ENCODE peak calls at places on chromosomes 6 and 20, in five cellular contexts. O is hypothalamus, H is T-helper 2 cell, K is ovary, T is MM.1S. R is an unnamed sample.

GRCh38 chr6:108549741-108550140 is 11.0 kb upstream of the FOXO3 start:
- DNase-seq in H (no peak), K (no peak), O (no peak), T (no peak), R (no peak)

GRCh38 chr6:135012764-135013163 is 41.9 kb downstream of the HBS1L start:
- DNase-seq in K (no peak), O (no peak), T (no peak), H (no peak), R (no peak)

GRCh38 chr6:154408906-154409500 is 52.4 kb upstream of the IPCEF1 start:
- DNase-seq in K (no peak), T (no peak), O (no peak), H (no peak), R (no peak)

GRCh38 chr20:15058836-15059235 is 721.4 kb upstream of the FLRT3 start:
- DNase-seq in H (no peak), K (no peak), T (no peak), O (no peak), R (no peak)

GRCh38 chr20:10488436-10489053 is 53.4 kb downstream of the SLX4IP start:
- DNase-seq in K (no peak), O (no peak), T (no peak), H (no peak), R (no peak)

GRCh38 chr6:139473731-139474130 is 99.3 kb upstream of the CITED2 start:
- DNase-seq in O (no peak), K (no peak), H (no peak), T (no peak), R (no peak)

GRCh38 chr6:79764758-79765157 is 133.6 kb downstream of the SH3BGRL2 start:
- DNase-seq in O (no peak), T (no peak), H (no peak), K (no peak), R (no peak)

GRCh38 chr20:47778398-47779354 is 6.6 kb downstream of the SULF2 start:
- DNase-seq in T (no peak), H (no peak), K (peak; percentile 64), O (no peak), R (no peak)

GRCh38 chr6:100304575-100304974 is 160.1 kb downstream of the SIM1 start:
- DNase-seq in T (no peak), H (no peak), K (no peak), O (no peak), R (no peak)

GRCh38 chr6:15937582-15937981 is 191.3 kb upstream of the MYLIP start:
- DNase-seq in K (no peak), T (no peak), H (no peak), O (no peak), R (no peak)

GRCh38 chr6:161393839-161394364 is 120.0 kb upstream of the AGPAT4 start:
- DNase-seq in H (peak; percentile 97), O (no peak), K (no peak), T (peak; percentile 68), R (no peak)

GRCh38 chr20:64038579-64039292 is 2.8 kb downstream of the C20orf204 start:
- DNase-seq in H (peak; percentile 86), T (peak; percentile 77), O (no peak), K (peak; percentile 75), R (peak; percentile 83)

GRCh38 chr6:21840428-21840827 is 246.9 kb downstream of the SOX4 start:
- DNase-seq in K (no peak), O (no peak), H (no peak), T (no peak), R (no peak)

GRCh38 chr6:153208706-153209105 is 77.6 kb upstream of the RGS17 start:
- DNase-seq in O (no peak), T (no peak), K (no peak), H (no peak), R (peak; percentile 31)

GRCh38 chr6:160238786-160239751 is 19.6 kb downstream of the SLC22A2 start:
- DNase-seq in K (no peak), T (no peak), O (no peak), H (no peak), R (no peak)

GRCh38 chr6:45619994-45620471 is 242.3 kb upstream of the SUPT3H start:
- DNase-seq in H (peak; percentile 78), T (peak; percentile 59), O (no peak), K (no peak), R (no peak)

GRCh38 chr20:46600286-46600752 is 49.9 kb upstream of the OCSTAMP start:
- DNase-seq in O (no peak), K (no peak), H (no peak), T (no peak), R (no peak)

GRCh38 chr6:43173496-43174262 is 2.6 kb downstream of the SRF start:
- DNase-seq in K (no peak), T (no peak), H (no peak), O (no peak), R (no peak)

GRCh38 chr20:37759761-37760209 is 66.0 kb downstream of the CTNNBL1 start:
- DNase-seq in K (no peak), H (no peak), T (no peak), O (no peak), R (no peak)

GRCh38 chr20:3686867-3687321 is 5.1 kb upstream of the ADAM33 start:
- DNase-seq in O (no peak), T (no peak), K (peak; percentile 90), H (no peak), R (peak; percentile 73)

GRCh38 chr20:540391-541201 is 3.0 kb downstream of the CSNK2A1 start:
- DNase-seq in T (no peak), O (no peak), H (no peak), K (no peak), R (no peak)

GRCh38 chr6:20564777-20565176 is 30.5 kb downstream of the CDKAL1 start:
- DNase-seq in K (no peak), O (no peak), T (no peak), H (peak; percentile 51), R (no peak)

GRCh38 chr20:17992847-17993508 is 24.2 kb downstream of the MGME1 start:
- DNase-seq in T (no peak), O (no peak), K (no peak), H (peak; percentile 44), R (no peak)

GRCh38 chr20:13220857-13221297 is at the start of gene ISM1:
- DNase-seq in H (peak; percentile 20), O (peak; percentile 7), T (peak; percentile 42), K (no peak), R (no peak)

GRCh38 chr20:33936651-33937050 is 57.1 kb upstream of the RALY start:
- DNase-seq in K (no peak), H (no peak), O (no peak), T (no peak), R (no peak)

GRCh38 chr20:51854912-51855311 is 52.6 kb upstream of the SALL4 start:
- DNase-seq in H (no peak), K (no peak), T (no peak), O (no peak), R (no peak)

GRCh38 chr6:72622094-72622540 is 253 bp downstream of the KCNQ5 start:
- DNase-seq in O (no peak), T (peak; percentile 73), H (peak; percentile 68), K (no peak), R (peak; percentile 17)

GRCh38 chr6:45504947-45505346 is 127.2 kb upstream of the SUPT3H start:
- DNase-seq in O (no peak), T (no peak), H (no peak), K (peak; percentile 40), R (no peak)

GRCh38 chr20:51797357-51798025 is 4.8 kb downstream of the SALL4 start:
- DNase-seq in O (no peak), T (no peak), H (no peak), K (no peak), R (no peak)

GRCh38 chr20:48599106-48599747 is 228.6 kb downstream of the PREX1 start:
- DNase-seq in O (no peak), K (peak; percentile 8), H (no peak), T (no peak), R (no peak)

GRCh38 chr6:43636312-43636667 is 650 bp downstream of the MAD2L1BP start:
- DNase-seq in O (no peak), T (no peak), H (peak; percentile 42), K (no peak), R (no peak)

GRCh38 chr6:44615621-44616020 is 228.1 kb downstream of the CDC5L start:
- DNase-seq in T (no peak), H (no peak), K (no peak), O (no peak), R (no peak)